ENCODE peak calls at places on chromosomes 16 and 17, in ten cellular contexts. A is ovary; G is stimulated activated CD8-positive, alpha-beta memory T cell treated with anti-CD3 and anti-CD28 coated beads, Interleukin-12 subunit alpha, Interleukin-12 subunit beta, amount 100 ng/mL, for 1 hour; S is AG04450; R is cardiac muscle cell; U is H9; P is pulmonary artery endothelial cell; O is T-cell; M is pancreas; D is sigmoid colon. N is an unnamed sample.

GRCh38 chr17:5826384-5826783 is 242.1 kb upstream of the NLRP1 start:
- DNase-seq in M (no peak), S (no peak), O (no peak), R (no peak), U (no peak), G (no peak), D (no peak), P (peak), A (no peak), N (no peak)

GRCh38 chr16:4510131-4510530 is 28.4 kb downstream of the CDIP1 start:
- DNase-seq in P (no peak), D (no peak), R (no peak), G (no peak), O (no peak), U (no peak), S (no peak), M (no peak), A (no peak), N (no peak)

GRCh38 chr16:4015275-4015990 is 100.8 kb downstream of the ADCY9 start:
- DNase-seq in D (no peak), A (no peak), G (no peak), S (no peak), R (no peak), P (no peak), O (no peak), M (peak), U (no peak), N (no peak)

GRCh38 chr16:14562691-14563491 is 67.2 kb downstream of the PARN start:
- DNase-seq in M (no peak), R (peak), O (no peak), P (no peak), G (no peak), U (no peak), S (no peak), A (no peak), D (peak), N (no peak)

GRCh38 chr16:27745348-27745747 is 195.4 kb downstream of the KATNIP start:
- DNase-seq in G (no peak), S (no peak), O (no peak), P (no peak), U (no peak), M (no peak), D (no peak), A (no peak), R (no peak), N (no peak)

GRCh38 chr16:13909872-13910303 is 10.1 kb upstream of the ERCC4 start:
- DNase-seq in A (peak), R (no peak), G (no peak), S (peak), O (no peak), P (no peak), D (peak), U (no peak), M (peak), N (peak)

GRCh38 chr16:35131429-35131828 is 1672.0 kb downstream of the TP53TG3F start:
- DNase-seq in G (no peak), D (no peak), M (no peak), P (no peak), O (no peak), U (no peak), S (no peak), R (no peak), A (no peak), N (no peak)

GRCh38 chr17:64682261-64683181 is 20.4 kb upstream of the SMURF2 start:
- DNase-seq in D (no peak), A (no peak), P (no peak), R (no peak), U (no peak), S (peak), M (no peak), G (no peak), O (no peak), N (no peak)

GRCh38 chr16:3902731-3903130 is 22.2 kb upstream of the CREBBP start:
- DNase-seq in D (peak), A (no peak), G (no peak), O (no peak), M (no peak), S (no peak), R (no peak), P (no peak), U (no peak), N (no peak)

GRCh38 chr16:9124444-9124843 is 33.0 kb downstream of the HAPSTR1 start:
- DNase-seq in P (no peak), M (no peak), O (no peak), S (no peak), A (no peak), R (no peak), G (no peak), U (no peak), D (peak), N (no peak)

GRCh38 chr17:50219345-50219744 is 17.9 kb upstream of the COL1A1 start:
- DNase-seq in G (no peak), A (no peak), S (peak), M (no peak), P (no peak), U (no peak), R (no peak), D (no peak), O (no peak), N (no peak)

GRCh38 chr17:81331527-81332043 is 36.5 kb upstream of the SLC38A10 start:
- DNase-seq in A (no peak), P (no peak), M (no peak), S (no peak), R (no peak), U (peak), O (no peak), G (no peak), D (no peak), N (no peak)

GRCh38 chr17:51029568-51030463 is 90.9 kb downstream of the SPAG9 start:
- DNase-seq in O (no peak), P (peak), M (no peak), S (no peak), D (no peak), G (no peak), R (no peak), U (no peak), A (no peak), N (no peak)

GRCh38 chr17:74530751-74531150 is 524 bp downstream of the CD300LB start:
- DNase-seq in R (no peak), U (no peak), A (no peak), D (peak), G (no peak), P (no peak), O (no peak), S (no peak), M (no peak), N (no peak)

GRCh38 chr17:54991567-54991966 is 23.0 kb downstream of the STXBP4 start:
- DNase-seq in U (no peak), M (no peak), S (no peak), O (no peak), P (no peak), D (no peak), A (no peak), G (no peak), R (no peak), N (no peak)

GRCh38 chr16:50547340-50547865 is 793 bp upstream of the NKD1 start:
- DNase-seq in G (peak), O (peak), A (peak), R (peak), D (peak), S (no peak), M (peak), U (peak), P (no peak), N (no peak)

GRCh38 chr17:2259769-2260536 is 43.6 kb downstream of the SMG6 start:
- DNase-seq in R (no peak), O (peak), S (no peak), G (no peak), A (no peak), M (no peak), U (no peak), P (no peak), D (peak), N (peak)

GRCh38 chr16:21128991-21129390 is 21.7 kb downstream of the DNAH3 start:
- DNase-seq in S (no peak), U (no peak), D (no peak), A (no peak), O (no peak), R (no peak), P (no peak), M (no peak), G (no peak), N (no peak)

GRCh38 chr17:63247706-63248105 is 198.4 kb downstream of the CYB561 start:
- DNase-seq in S (no peak), A (no peak), D (no peak), P (no peak), R (no peak), G (no peak), U (no peak), M (no peak), O (no peak), N (peak)

GRCh38 chr16:71467810-71468209 is 5.8 kb upstream of the ZNF23 start:
- DNase-seq in M (no peak), S (no peak), A (peak), P (no peak), G (peak), O (peak), D (no peak), R (peak), U (peak), N (no peak)

GRCh38 chr17:17305282-17305801 is 2.2 kb downstream of the NT5M start:
- DNase-seq in A (no peak), S (no peak), M (no peak), P (no peak), R (peak), G (peak), D (no peak), O (peak), U (no peak), N (no peak)

GRCh38 chr17:80481284-80482057 is 5.1 kb upstream of the NPTX1 start:
- DNase-seq in G (no peak), R (no peak), A (no peak), D (no peak), P (no peak), S (no peak), M (no peak), O (no peak), U (no peak), N (no peak)

GRCh38 chr16:85248269-85248668 is 136.0 kb upstream of the CIBAR2 start:
- DNase-seq in U (no peak), P (no peak), M (no peak), S (no peak), G (no peak), R (no peak), A (no peak), O (no peak), D (no peak), N (no peak)

GRCh38 chr17:34797724-34798123 is 163.5 kb downstream of the CCT6B start:
- DNase-seq in P (no peak), M (no peak), G (no peak), D (no peak), A (no peak), S (no peak), R (peak), O (no peak), U (peak), N (no peak)

GRCh38 chr17:11896199-11896598 is 101.1 kb downstream of the ZNF18 start:
- DNase-seq in M (no peak), R (no peak), D (no peak), A (no peak), P (no peak), G (no peak), O (no peak), U (no peak), S (no peak), N (no peak)

GRCh38 chr17:46916211-46916610 is 6.7 kb upstream of the GOSR2 start:
- DNase-seq in M (no peak), R (no peak), U (no peak), A (no peak), O (no peak), D (no peak), S (no peak), G (no peak), P (no peak), N (peak)

GRCh38 chr17:80816241-80817103 is 175.2 kb upstream of the CHMP6 start:
- DNase-seq in P (no peak), D (peak), A (peak), G (no peak), U (no peak), S (no peak), R (no peak), O (no peak), M (no peak), N (no peak)

GRCh38 chr16:17013067-17013466 is 457.7 kb downstream of the XYLT1 start:
- DNase-seq in O (no peak), A (no peak), P (no peak), M (no peak), U (no peak), S (no peak), R (no peak), D (no peak), G (no peak), N (no peak)

GRCh38 chr17:46976626-46977270 is 2.3 kb downstream of the RPRML start:
- DNase-seq in R (no peak), A (no peak), D (no peak), G (no peak), O (no peak), S (no peak), P (no peak), U (peak), M (no peak), N (no peak)

GRCh38 chr17:80678621-80679020 is 134.0 kb downstream of the RPTOR start:
- DNase-seq in U (peak), R (no peak), A (no peak), M (no peak), D (no peak), S (peak), O (no peak), G (no peak), P (no peak), N (peak)